ENCODE peak calls at places on chromosomes 4 and X, in nine cellular contexts. E is body of pancreas, R is K562, B is IMR-90, W is tibial nerve, J is gastrocnemius medialis, O is ovary, U is suprapubic skin, M is HCT116. X is an unnamed sample.

GRCh38 chrX:150334100-150334499 is 29.0 kb upstream of the MAMLD1 start:
- DNase-seq in E (no peak), J (peak; percentile 5), U (no peak), B (no peak), R (no peak), M (no peak), O (no peak), W (no peak), X (no peak)

GRCh38 chr4:52780627-52781354 is 29.6 kb upstream of the ERVMER34-1 start:
- DNase-seq in U (no peak), J (no peak), O (no peak), R (peak; percentile 49), E (no peak), B (no peak), W (no peak), M (peak; percentile 13), X (no peak)

GRCh38 chr4:20543131-20543530 is 157.1 kb upstream of the PACRGL start:
- DNase-seq in O (no peak), J (no peak), U (no peak), R (no peak), B (no peak), W (no peak), E (no peak), M (no peak), X (no peak)

GRCh38 chr4:154709550-154709949 is 34.2 kb upstream of the LRAT start:
- DNase-seq in U (no peak), R (no peak), J (no peak), W (no peak), M (no peak), E (no peak), O (no peak), B (no peak), X (no peak)

GRCh38 chr4:112321768-112322684 is 24.9 kb downstream of the ALPK1 start:
- DNase-seq in J (peak; percentile 11), W (peak; percentile 86), U (no peak), R (peak; percentile 39), B (peak; percentile 60), O (no peak), M (peak; percentile 33), E (peak; percentile 74), X (peak; percentile 53)

GRCh38 chr4:80202784-80203553 is 5.7 kb downstream of the PRDM8 start:
- DNase-seq in U (no peak), E (peak; percentile 52), O (peak; percentile 40), B (peak; percentile 35), M (no peak), R (no peak), J (no peak), W (no peak), X (peak; percentile 56)

GRCh38 chrX:40912576-40912975 is 172.7 kb upstream of the USP9X start:
- DNase-seq in J (no peak), E (no peak), R (no peak), W (no peak), B (no peak), U (no peak), M (no peak), O (no peak), X (no peak)

GRCh38 chr4:87807402-87807801 is 8.0 kb downstream of the IBSP start:
- DNase-seq in R (no peak), U (no peak), M (no peak), B (no peak), J (no peak), O (no peak), E (no peak), W (peak; percentile 13), X (no peak)

GRCh38 chr4:177064116-177064515 is 245.6 kb upstream of the NEIL3 start:
- DNase-seq in M (no peak), B (no peak), E (no peak), J (no peak), O (no peak), R (no peak), U (no peak), W (no peak), X (no peak)

GRCh38 chr4:100146756-100147155 is 43.5 kb downstream of the DDIT4L start:
- DNase-seq in E (no peak), M (no peak), J (no peak), U (no peak), R (no peak), O (no peak), W (no peak), B (peak; percentile 6), X (no peak)

GRCh38 chrX:69082753-69083150 is 82.5 kb downstream of the PJA1 start:
- DNase-seq in W (no peak), B (no peak), M (no peak), U (no peak), R (no peak), E (no peak), O (peak; percentile 53), J (no peak), X (no peak)

DNA sequence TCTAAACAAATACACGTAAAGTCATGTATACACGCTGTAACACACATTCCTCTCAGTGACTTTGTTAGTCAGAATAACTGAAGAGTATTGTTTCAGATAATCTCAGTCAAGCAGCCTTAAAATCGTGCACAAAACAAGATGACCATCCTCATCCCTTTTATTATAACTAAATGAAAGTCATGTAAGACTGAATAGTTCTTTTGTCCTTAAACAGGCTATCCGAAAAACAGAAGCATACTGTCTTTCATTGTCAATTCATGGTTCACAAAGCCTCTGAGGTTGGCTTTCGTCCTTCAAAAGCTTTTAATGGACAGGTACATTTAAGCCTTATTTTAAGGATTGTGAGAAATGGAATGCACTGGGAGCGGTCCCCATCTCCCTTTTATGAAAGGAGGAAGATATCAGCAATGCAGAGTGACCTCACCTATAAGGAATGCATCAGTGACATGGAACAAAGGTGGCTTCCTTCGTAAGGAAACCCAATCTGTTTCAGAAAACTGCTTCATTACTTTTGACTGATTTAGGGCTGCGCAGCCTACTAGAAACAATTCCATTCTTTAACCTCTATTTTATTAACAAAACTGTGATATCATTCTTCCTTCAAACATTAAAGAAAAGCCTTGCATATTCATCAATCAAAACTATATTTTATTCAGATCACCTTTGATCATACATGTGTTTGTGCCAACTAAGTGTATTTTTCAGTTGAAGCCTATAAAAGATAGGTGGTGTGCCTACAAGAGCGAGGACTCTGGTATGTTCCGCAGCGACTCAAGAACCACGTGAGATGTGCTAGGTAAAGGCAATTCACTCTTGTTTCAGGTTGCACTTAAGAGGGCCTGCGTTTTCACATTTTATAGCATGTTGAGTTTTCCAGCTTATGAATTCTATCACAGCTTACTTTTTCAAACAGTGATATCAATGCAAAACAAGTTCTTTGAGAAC is 19.2 kb downstream of the SH3RF1 start:
- DNase-seq in R (no peak), E (no peak), B (no peak), M (peak; percentile 89), J (no peak), O (no peak), U (no peak), W (no peak), X (no peak)
- TF ChIP-seq POLR2A in R (no peak), E (no peak), B (no peak), M (no peak), J (no peak), O (no peak), U (no peak), W (no peak), X (no peak)

GRCh38 chr4:7461171-7461570 is 26.4 kb upstream of the PSAPL1 start:
- DNase-seq in O (no peak), R (no peak), U (no peak), M (no peak), E (no peak), J (no peak), W (no peak), B (no peak), X (no peak)

GRCh38 chr4:7463584-7464258 is 29.0 kb upstream of the PSAPL1 start:
- DNase-seq in R (no peak), W (peak; percentile 10), J (no peak), M (no peak), U (no peak), O (no peak), B (no peak), E (no peak), X (no peak)

GRCh38 chr4:7460591-7460990 is 25.9 kb upstream of the PSAPL1 start:
- DNase-seq in M (no peak), O (peak; percentile 90), U (no peak), E (no peak), B (peak; percentile 7), W (peak; percentile 31), J (no peak), R (peak; percentile 20), X (peak; percentile 53)

GRCh38 chr4:7464259-7464655 is 29.5 kb upstream of the PSAPL1 start:
- DNase-seq in B (no peak), W (no peak), R (no peak), U (no peak), O (no peak), M (no peak), J (no peak), E (no peak), X (no peak)

GRCh38 chr4:7462509-7462971 is 27.8 kb upstream of the PSAPL1 start:
- DNase-seq in W (peak; percentile 17), J (no peak), E (no peak), U (no peak), B (peak; percentile 2), O (peak; percentile 63), R (no peak), M (peak; percentile 27), X (peak; percentile 69)
- TF ChIP-seq CTCF in W (no peak), J (no peak), E (peak; percentile 7), U (no peak), B (peak; percentile 8), O (peak; percentile 18), R (no peak), M (peak; percentile 23), X (peak; percentile 60)

DNA sequence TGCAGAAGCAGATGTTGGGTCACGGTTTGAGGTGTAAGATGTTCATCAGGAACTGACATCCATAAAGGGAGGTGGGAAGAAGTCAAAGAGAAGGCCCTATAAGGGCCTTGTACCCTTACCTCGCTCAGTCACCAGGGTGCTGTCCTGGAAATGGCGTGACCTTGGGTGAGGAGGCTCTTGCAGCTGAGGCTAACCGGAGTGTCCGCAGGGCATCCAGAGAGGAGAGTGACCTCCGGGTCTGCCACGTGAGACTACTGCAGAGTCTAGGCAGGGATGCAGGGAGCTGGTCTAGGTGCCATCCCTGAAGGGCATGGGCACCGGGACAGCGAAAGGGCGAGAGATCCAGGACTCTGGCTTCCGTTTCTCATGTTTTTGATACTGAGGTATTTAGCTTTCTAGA is 28.7 kb upstream of the IRAK1 start:
- DNase-seq in W (no peak), B (no peak), R (no peak), E (no peak), O (no peak), M (no peak), U (no peak), J (no peak), X (no peak)
- H3K27ac ChIP-seq in W (no peak overlapping the region), B (no peak overlapping the region), R (no peak overlapping the region), E (no peak overlapping the region), O (no peak overlapping the region), M (no peak overlapping the region), U (no peak overlapping the region), J (peak overlapping the region; percentile 89), X (no peak overlapping the region)

DNA sequence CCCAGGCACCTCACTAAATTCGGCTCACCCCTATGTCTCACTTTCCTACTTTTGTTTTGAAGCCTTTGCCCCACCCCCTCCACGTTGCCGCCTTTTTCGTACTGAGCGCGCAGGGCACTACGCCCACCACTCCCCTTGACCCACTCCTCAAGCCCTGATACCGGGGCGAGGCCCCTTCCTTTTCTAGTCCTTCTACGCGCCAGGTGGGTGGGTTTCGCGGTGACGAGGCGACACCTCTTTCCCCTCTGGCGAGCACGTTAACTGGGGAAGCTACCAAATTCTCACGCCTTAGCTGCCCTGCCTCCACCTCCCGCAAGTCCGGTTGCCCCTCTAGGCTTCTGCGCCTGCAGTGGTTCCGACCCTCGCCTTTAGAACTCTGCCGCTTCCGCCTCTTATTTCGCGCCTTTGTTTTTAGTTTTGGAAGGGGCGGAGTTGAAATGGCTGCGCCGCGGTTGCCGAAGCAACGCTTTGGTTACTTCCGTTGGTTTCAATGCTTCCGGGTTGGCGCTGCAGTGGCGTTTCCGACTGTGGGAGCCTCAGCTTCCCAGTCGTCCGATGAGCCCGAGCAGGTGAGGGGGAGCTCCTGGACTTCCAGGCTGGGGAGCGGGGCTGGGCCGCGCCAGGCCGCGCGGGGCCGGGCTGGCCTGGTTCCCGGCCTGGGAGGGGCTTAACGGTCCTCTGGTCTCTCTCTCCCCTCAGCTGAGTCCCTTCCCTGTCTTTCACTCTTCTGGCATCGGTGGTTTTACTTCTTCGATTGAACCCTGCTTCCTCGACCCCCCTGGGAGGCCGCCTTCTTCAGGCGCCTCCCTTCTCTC is at the start of gene SLC25A14:
- DNase-seq in J (peak; percentile 19), U (peak; percentile 80), R (peak; percentile 69), B (peak; percentile 66), O (peak; percentile 71), M (peak; percentile 51), E (peak; percentile 82), W (peak; percentile 40), X (peak; percentile 83)
- TF ChIP-seq POLR2A in J (no peak), U (no peak), R (peak; percentile 84), B (no peak), O (no peak), M (no peak), E (no peak), W (no peak), X (peak; percentile 28)